ENCODE peak calls at places on chromosome 13, in four cellular contexts. I, W, H and A are unnamed samples.

GRCh38 chr13:94309997-94310842 is 169.3 kb downstream of the DCT start:
- DNase-seq in I (no peak), W (peak; percentile 89), H (no peak), A (no peak)

GRCh38 chr13:73608157-73608516 is 526.1 kb downstream of the KLF12 start:
- DNase-seq in I (no peak), W (no peak), H (no peak), A (no peak)

GRCh38 chr13:19845758-19846157 is 17.7 kb downstream of the ZMYM5 start:
- DNase-seq in I (no peak), W (peak; percentile 96), H (no peak), A (no peak)

GRCh38 chr13:94324409-94325147 is 154.9 kb downstream of the DCT start:
- DNase-seq in I (no peak), W (no peak), H (no peak), A (no peak)

GRCh38 chr13:110150384-110151091 is 156.4 kb downstream of the COL4A1 start:
- DNase-seq in I (no peak), W (peak; percentile 27), H (no peak), A (no peak)

GRCh38 chr13:30845297-30846214 is 60.5 kb upstream of the MEDAG start:
- DNase-seq in I (no peak), W (no peak), H (no peak), A (no peak)

GRCh38 chr13:109336730-109337129 is 449.7 kb downstream of the IRS2 start:
- DNase-seq in I (no peak), W (peak; percentile 63), H (no peak), A (no peak)

GRCh38 chr13:28408235-28408848 is 86.6 kb downstream of the FLT1 start:
- DNase-seq in I (no peak), W (peak; percentile 68), H (peak; percentile 51), A (peak; percentile 79)

GRCh38 chr13:103188688-103189326 is 122.6 kb upstream of the SLC10A2 start:
- DNase-seq in I (no peak), W (peak; percentile 61), H (no peak), A (no peak)

GRCh38 chr13:106118996-106119395 is 416.5 kb downstream of the EFNB2 start:
- DNase-seq in I (no peak), W (peak; percentile 17), H (no peak), A (no peak)

GRCh38 chr13:101673360-101674105 is 221.1 kb downstream of the ITGBL1 start:
- DNase-seq in I (no peak), W (no peak), H (no peak), A (no peak)

GRCh38 chr13:38395505-38395803 is 45.8 kb downstream of the UFM1 start:
- DNase-seq in I (no peak), W (no peak), H (no peak), A (no peak)

GRCh38 chr13:22561581-22561980 is 619.2 kb upstream of the SGCG start:
- DNase-seq in I (no peak), W (no peak), H (no peak), A (no peak)

GRCh38 chr13:114130708-114131580 is 1.5 kb downstream of the RASA3 start:
- DNase-seq in I (peak; percentile 76), W (peak; percentile 78), H (peak; percentile 90), A (peak; percentile 64)

GRCh38 chr13:109148243-109148642 is 518.8 kb downstream of the MYO16 start:
- DNase-seq in I (no peak), W (peak; percentile 12), H (no peak), A (no peak)

GRCh38 chr13:20297181-20297580 is 65.1 kb upstream of the GJB6 start:
- DNase-seq in I (no peak), W (no peak), H (no peak), A (no peak)

GRCh38 chr13:19658192-19658591 is 24.7 kb downstream of the MPHOSPH8 start:
- DNase-seq in I (no peak), W (no peak), H (no peak), A (no peak)

GRCh38 chr13:24313449-24313848 is 4.1 kb downstream of the C1QTNF9 start:
- DNase-seq in I (no peak), W (peak; percentile 35), H (no peak), A (no peak)

GRCh38 chr13:26628706-26629105 is 71.2 kb downstream of the WASF3 start:
- DNase-seq in I (no peak), W (peak; percentile 47), H (no peak), A (no peak)

DNA sequence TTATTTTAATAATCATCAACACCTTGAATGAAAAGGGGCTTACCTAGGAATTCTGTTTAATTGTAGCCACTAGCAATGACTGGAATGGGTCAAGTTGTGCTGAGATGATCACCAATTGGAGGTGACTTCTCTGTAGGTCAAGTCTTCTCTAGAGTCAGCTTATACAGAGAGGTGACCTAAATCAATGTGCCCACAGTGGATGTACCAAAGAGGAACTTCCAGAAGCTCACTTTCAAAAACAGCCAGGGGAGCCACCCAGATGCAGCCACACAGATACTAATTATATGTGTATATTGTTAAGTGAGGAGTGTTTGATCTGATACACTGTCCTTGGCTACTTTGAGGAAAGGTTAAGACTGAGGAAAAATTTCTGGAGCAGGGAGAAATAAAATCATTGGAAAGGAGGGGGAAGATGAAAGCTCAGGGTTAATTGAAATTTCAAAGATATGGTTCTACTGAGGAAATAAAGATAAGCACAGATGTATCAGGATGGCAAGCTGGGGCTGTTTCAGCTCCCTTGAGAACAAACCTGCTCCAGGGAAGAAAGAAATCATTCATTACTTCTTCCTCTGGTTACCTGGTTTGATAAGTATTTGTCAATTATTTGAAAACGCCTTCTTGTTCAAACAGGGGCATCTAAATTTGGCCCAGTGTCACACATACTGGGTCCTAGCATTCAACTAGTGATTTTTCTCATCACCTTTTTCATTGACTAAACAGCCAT is 5.1 kb downstream of the GPR183 start:
- DNase-seq in I (no peak), W (no peak), H (no peak), A (no peak)
- H3K4me3 ChIP-seq in I (peak overlapping the region; percentile 89), W (no peak overlapping the region), H (no peak overlapping the region), A (no peak overlapping the region)

GRCh38 chr13:113123226-113124150 is 889 bp downstream of the F10 start:
- DNase-seq in I (no peak), W (no peak), H (no peak), A (no peak)
- H3K4me3 ChIP-seq in I (no peak overlapping the region), W (no peak overlapping the region), H (peak overlapping the region; percentile 18), A (peak overlapping the region; percentile 12)

GRCh38 chr13:33746867-33747266 is 71.1 kb upstream of the RFC3 start:
- DNase-seq in I (no peak), W (no peak), H (no peak), A (no peak)

GRCh38 chr13:33744589-33745369 is 73.2 kb upstream of the RFC3 start:
- DNase-seq in I (no peak), W (peak; percentile 29), H (no peak), A (peak; percentile 55)

GRCh38 chr13:33743438-33744368 is 74.2 kb upstream of the RFC3 start:
- DNase-seq in I (no peak), W (peak; percentile 15), H (no peak), A (no peak)

GRCh38 chr13:33742321-33742720 is 75.6 kb upstream of the RFC3 start:
- DNase-seq in I (no peak), W (no peak), H (no peak), A (no peak)

DNA sequence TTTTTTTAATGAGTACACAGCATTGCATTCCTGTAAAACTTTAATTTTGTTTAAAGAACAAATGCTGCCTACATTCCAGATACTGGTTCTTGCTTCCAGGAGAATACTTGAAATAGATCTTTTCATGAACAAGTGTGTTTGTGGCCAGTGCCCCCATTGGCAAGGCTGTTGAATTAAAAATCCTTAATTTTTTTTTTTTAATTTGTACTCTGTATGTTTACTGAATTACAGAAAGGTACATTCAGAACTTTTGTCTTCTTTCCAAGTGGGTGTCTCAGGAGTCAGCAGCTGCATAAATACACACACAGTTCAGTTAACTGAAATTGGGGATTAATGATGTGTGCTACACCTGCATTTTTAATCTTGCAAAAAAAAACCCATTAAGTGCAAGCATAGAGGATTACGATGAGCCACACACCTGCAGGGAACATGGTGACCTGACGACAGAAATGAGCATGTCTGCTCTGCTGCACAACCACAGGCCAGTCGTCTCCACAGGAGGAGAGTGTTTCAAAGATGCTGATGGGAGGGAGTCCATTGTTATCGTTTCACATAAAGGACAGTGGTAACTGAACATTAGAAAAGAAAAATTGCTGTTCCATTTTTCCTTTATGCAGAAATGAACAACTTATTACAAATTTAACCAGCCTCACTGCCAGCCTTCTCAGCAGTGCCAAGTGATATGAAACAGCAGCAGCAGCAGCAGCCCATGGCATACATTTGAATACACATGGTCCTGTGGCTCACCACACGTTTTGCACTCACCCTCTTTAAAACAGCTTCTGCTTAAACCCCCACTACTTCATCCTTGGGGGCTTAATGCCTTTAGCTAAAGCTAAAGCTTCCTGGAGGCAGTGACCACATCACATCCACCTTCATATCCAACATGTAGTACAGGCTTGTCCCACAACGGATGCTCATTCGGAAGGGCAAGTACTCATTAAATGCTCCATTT is 72.3 kb upstream of the RFC3 start:
- DNase-seq in I (no peak), W (no peak), H (no peak), A (no peak)
- H3K4me3 ChIP-seq in I (no peak overlapping the region), W (no peak overlapping the region), H (no peak overlapping the region), A (no peak overlapping the region)

GRCh38 chr13:99496322-99497142 is 4.7 kb upstream of the TM9SF2 start:
- DNase-seq in I (peak; percentile 70), W (peak; percentile 20), H (peak; percentile 65), A (peak; percentile 68)
- H3K4me3 ChIP-seq in I (peak overlapping the region; percentile 65), W (no peak overlapping the region), H (peak overlapping the region; percentile 71), A (peak overlapping the region; percentile 51)

GRCh38 chr13:85381082-85381481 is 418.1 kb downstream of the SLITRK6 start:
- DNase-seq in I (no peak), W (no peak), H (no peak), A (no peak)

GRCh38 chr13:85377783-85378182 is 421.4 kb downstream of the SLITRK6 start:
- DNase-seq in I (no peak), W (no peak), H (no peak), A (no peak)

GRCh38 chr13:85379991-85380390 is 419.2 kb downstream of the SLITRK6 start:
- DNase-seq in I (no peak), W (no peak), H (no peak), A (no peak)

GRCh38 chr13:85383291-85383690 is 415.9 kb downstream of the SLITRK6 start:
- DNase-seq in I (no peak), W (no peak), H (no peak), A (no peak)

GRCh38 chr13:85379433-85379832 is 419.8 kb downstream of the SLITRK6 start:
- DNase-seq in I (no peak), W (peak; percentile 5), H (no peak), A (no peak)
- H3K4me3 ChIP-seq in I (no peak overlapping the region), W (no peak overlapping the region), H (no peak overlapping the region), A (no peak overlapping the region)

GRCh38 chr13:111868716-111869115 is 198.2 kb upstream of the SOX1 start:
- DNase-seq in I (no peak), W (no peak), H (no peak), A (no peak)
- H3K4me3 ChIP-seq in I (no peak overlapping the region), W (no peak overlapping the region), H (no peak overlapping the region), A (no peak overlapping the region)

GRCh38 chr13:97276862-97277269 is 54.7 kb downstream of the MBNL2 start:
- DNase-seq in I (no peak), W (no peak), H (no peak), A (no peak)
- H3K4me3 ChIP-seq in I (no peak overlapping the region), W (no peak overlapping the region), H (no peak overlapping the region), A (no peak overlapping the region)

DNA sequence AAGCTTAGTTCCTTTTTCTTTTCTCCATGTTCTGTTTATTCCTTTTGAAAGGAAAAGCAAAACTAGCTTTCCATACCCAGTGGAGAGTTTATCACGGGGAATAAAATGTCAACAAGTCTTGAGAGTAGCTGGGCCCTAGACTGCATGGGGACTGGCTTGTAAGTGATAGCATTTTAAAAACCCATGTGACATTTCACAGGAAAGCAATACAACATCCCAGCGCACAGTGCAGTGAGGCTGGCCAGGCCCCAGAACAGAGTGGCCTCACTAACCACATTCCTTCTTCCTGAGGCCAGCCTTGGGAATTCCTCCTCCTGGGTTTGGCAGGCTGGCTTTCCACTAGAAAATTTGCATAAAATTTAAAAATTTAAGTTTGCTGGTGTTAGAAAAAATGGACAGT is 149.7 kb downstream of the DLEU7 start:
- DNase-seq in I (no peak), W (peak; percentile 73), H (no peak), A (peak; percentile 55)
- H3K4me3 ChIP-seq in I (no peak overlapping the region), W (no peak overlapping the region), H (no peak overlapping the region), A (no peak overlapping the region)